ENCODE peak calls at places on chromosomes 2 and 18, in nine cellular contexts. One of them, this sample, is unnamed.

GRCh38 chr18:79771446-79772107 is 26.2 kb upstream of the KCNG2 start:
- DNase-seq in PC-9: no peak
- DNase-seq in K562: no peak
- DNase-seq in fibroblast of lung: no peak
- DNase-seq in endothelial cell of umbilical vein: no peak
- DNase-seq in MM.1S: no peak
- DNase-seq in GM23248: no peak
- DNase-seq in PC-3: no peak
- DNase-seq in Karpas-422: no peak
- DNase-seq in this sample: no peak

GRCh38 chr18:43265465-43265864 is 11.8 kb downstream of the SYT4 start:
- DNase-seq in fibroblast of lung: no peak
- DNase-seq in PC-3: no peak
- DNase-seq in endothelial cell of umbilical vein: no peak
- DNase-seq in Karpas-422: no peak
- DNase-seq in K562: no peak
- DNase-seq in PC-9: no peak
- DNase-seq in MM.1S: no peak
- DNase-seq in GM23248: no peak
- DNase-seq in this sample: no peak

GRCh38 chr2:109448946-109449788 is 164.6 kb downstream of the SEPTIN10 start:
- DNase-seq in endothelial cell of umbilical vein: no peak
- DNase-seq in K562: no peak
- DNase-seq in PC-9: no peak
- DNase-seq in fibroblast of lung: peak; percentile 44
- DNase-seq in Karpas-422: peak; percentile 66
- DNase-seq in MM.1S: no peak
- DNase-seq in PC-3: peak; percentile 62
- DNase-seq in GM23248: no peak
- DNase-seq in this sample: no peak

GRCh38 chr2:136131961-136132839 is 14.3 kb upstream of the CXCR4 start:
- DNase-seq in K562: no peak
- DNase-seq in fibroblast of lung: no peak
- DNase-seq in PC-3: no peak
- DNase-seq in MM.1S: no peak
- DNase-seq in GM23248: no peak
- DNase-seq in PC-9: no peak
- DNase-seq in endothelial cell of umbilical vein: no peak
- DNase-seq in Karpas-422: peak; percentile 86
- DNase-seq in this sample: no peak

GRCh38 chr2:108633379-108633778 is 85.9 kb upstream of the RANBP2 start:
- DNase-seq in GM23248: no peak
- DNase-seq in PC-3: no peak
- DNase-seq in K562: no peak
- DNase-seq in MM.1S: no peak
- DNase-seq in Karpas-422: no peak
- DNase-seq in PC-9: no peak
- DNase-seq in fibroblast of lung: no peak
- DNase-seq in endothelial cell of umbilical vein: peak; percentile 71
- DNase-seq in this sample: no peak

GRCh38 chr2:108589786-108590185 is 55.5 kb downstream of the LIMS1 start:
- DNase-seq in fibroblast of lung: peak; percentile 47
- DNase-seq in Karpas-422: no peak
- DNase-seq in K562: no peak
- DNase-seq in GM23248: no peak
- DNase-seq in MM.1S: no peak
- DNase-seq in endothelial cell of umbilical vein: peak; percentile 54
- DNase-seq in PC-3: no peak
- DNase-seq in PC-9: no peak
- DNase-seq in this sample: no peak

GRCh38 chr2:76997296-76997695 is 524.9 kb downstream of the LRRTM4 start:
- DNase-seq in MM.1S: no peak
- DNase-seq in PC-3: peak; percentile 18
- DNase-seq in GM23248: no peak
- DNase-seq in PC-9: no peak
- DNase-seq in fibroblast of lung: no peak
- DNase-seq in Karpas-422: no peak
- DNase-seq in K562: no peak
- DNase-seq in endothelial cell of umbilical vein: no peak
- DNase-seq in this sample: no peak

GRCh38 chr18:72013512-72013911 is 530.6 kb downstream of the CBLN2 start:
- DNase-seq in Karpas-422: no peak
- DNase-seq in PC-3: peak; percentile 50
- DNase-seq in PC-9: no peak
- DNase-seq in fibroblast of lung: peak; percentile 2
- DNase-seq in GM23248: no peak
- DNase-seq in endothelial cell of umbilical vein: no peak
- DNase-seq in K562: no peak
- DNase-seq in MM.1S: no peak
- DNase-seq in this sample: no peak

GRCh38 chr2:12071343-12071742 is 324.9 kb downstream of the LPIN1 start:
- DNase-seq in MM.1S: no peak
- DNase-seq in K562: no peak
- DNase-seq in Karpas-422: peak; percentile 93
- DNase-seq in fibroblast of lung: no peak
- DNase-seq in PC-9: no peak
- DNase-seq in GM23248: no peak
- DNase-seq in endothelial cell of umbilical vein: no peak
- DNase-seq in PC-3: no peak
- DNase-seq in this sample: no peak

GRCh38 chr2:19048593-19049264 is 309.7 kb downstream of the OSR1 start:
- DNase-seq in endothelial cell of umbilical vein: no peak
- DNase-seq in MM.1S: no peak
- DNase-seq in PC-3: peak; percentile 93
- DNase-seq in GM23248: no peak
- DNase-seq in Karpas-422: no peak
- DNase-seq in fibroblast of lung: peak; percentile 18
- DNase-seq in K562: no peak
- DNase-seq in PC-9: no peak
- DNase-seq in this sample: peak; percentile 53

GRCh38 chr2:239811001-239811798 is 213.9 kb downstream of the NDUFA10 start:
- DNase-seq in GM23248: peak; percentile 44
- DNase-seq in K562: no peak
- DNase-seq in PC-9: no peak
- DNase-seq in Karpas-422: no peak
- DNase-seq in MM.1S: no peak
- DNase-seq in fibroblast of lung: no peak
- DNase-seq in endothelial cell of umbilical vein: no peak
- DNase-seq in PC-3: no peak
- DNase-seq in this sample: no peak

GRCh38 chr2:207937818-207938217 is 87.5 kb downstream of the PLEKHM3 start:
- DNase-seq in GM23248: no peak
- DNase-seq in endothelial cell of umbilical vein: peak; percentile 48
- DNase-seq in Karpas-422: no peak
- DNase-seq in fibroblast of lung: no peak
- DNase-seq in K562: no peak
- DNase-seq in PC-9: no peak
- DNase-seq in MM.1S: no peak
- DNase-seq in PC-3: no peak
- DNase-seq in this sample: no peak

GRCh38 chr18:55997156-55997561 is 409.2 kb upstream of the TCF4 start:
- DNase-seq in MM.1S: peak; percentile 92
- DNase-seq in PC-3: no peak
- DNase-seq in K562: no peak
- DNase-seq in GM23248: peak; percentile 15
- DNase-seq in fibroblast of lung: peak; percentile 12
- DNase-seq in endothelial cell of umbilical vein: no peak
- DNase-seq in PC-9: no peak
- DNase-seq in Karpas-422: no peak
- DNase-seq in this sample: no peak

GRCh38 chr2:54915101-54915500 is 135.2 kb downstream of the RTN4 start:
- DNase-seq in fibroblast of lung: no peak
- DNase-seq in endothelial cell of umbilical vein: no peak
- DNase-seq in K562: no peak
- DNase-seq in PC-9: no peak
- DNase-seq in Karpas-422: no peak
- DNase-seq in MM.1S: no peak
- DNase-seq in PC-3: no peak
- DNase-seq in GM23248: no peak
- DNase-seq in this sample: no peak

GRCh38 chr2:235642446-235643107 is 148.7 kb downstream of the AGAP1 start:
- DNase-seq in PC-9: no peak
- DNase-seq in PC-3: no peak
- DNase-seq in Karpas-422: no peak
- DNase-seq in GM23248: peak; percentile 72
- DNase-seq in endothelial cell of umbilical vein: no peak
- DNase-seq in fibroblast of lung: peak; percentile 79
- DNase-seq in K562: no peak
- DNase-seq in MM.1S: no peak
- DNase-seq in this sample: no peak

GRCh38 chr2:27583390-27583915 is 611 bp downstream of the ZNF512 start:
- DNase-seq in fibroblast of lung: peak; percentile 19
- DNase-seq in Karpas-422: no peak
- DNase-seq in endothelial cell of umbilical vein: no peak
- DNase-seq in K562: peak; percentile 14
- DNase-seq in PC-9: no peak
- DNase-seq in PC-3: no peak
- DNase-seq in MM.1S: no peak
- DNase-seq in GM23248: peak; percentile 50
- DNase-seq in this sample: peak; percentile 6

GRCh38 chr18:46856975-46857374 is 60.3 kb downstream of the PIAS2 start:
- DNase-seq in fibroblast of lung: peak; percentile 7
- DNase-seq in K562: no peak
- DNase-seq in GM23248: no peak
- DNase-seq in Karpas-422: no peak
- DNase-seq in MM.1S: no peak
- DNase-seq in PC-3: no peak
- DNase-seq in PC-9: no peak
- DNase-seq in endothelial cell of umbilical vein: no peak
- DNase-seq in this sample: no peak

GRCh38 chr18:2515908-2516625 is 55.2 kb downstream of the METTL4 start:
- DNase-seq in fibroblast of lung: peak; percentile 95
- DNase-seq in endothelial cell of umbilical vein: peak; percentile 96
- DNase-seq in PC-3: peak; percentile 98
- DNase-seq in GM23248: peak; percentile 95
- DNase-seq in K562: no peak
- DNase-seq in PC-9: peak; percentile 70
- DNase-seq in MM.1S: peak; percentile 11
- DNase-seq in Karpas-422: no peak
- DNase-seq in this sample: peak; percentile 35

GRCh38 chr2:197515798-197516761 is at the start of gene MOB4:
- DNase-seq in endothelial cell of umbilical vein: peak; percentile 97
- DNase-seq in PC-9: peak; percentile 80
- DNase-seq in K562: peak; percentile 82
- DNase-seq in PC-3: peak; percentile 95
- DNase-seq in MM.1S: peak; percentile 95
- DNase-seq in fibroblast of lung: peak; percentile 91
- DNase-seq in Karpas-422: peak; percentile 98
- DNase-seq in GM23248: peak; percentile 97
- DNase-seq in this sample: peak; percentile 98

GRCh38 chr2:193187816-193188215 is 993.1 kb upstream of the TMEFF2 start:
- DNase-seq in PC-3: no peak
- DNase-seq in K562: no peak
- DNase-seq in fibroblast of lung: no peak
- DNase-seq in PC-9: no peak
- DNase-seq in MM.1S: peak; percentile 47
- DNase-seq in GM23248: peak; percentile 2
- DNase-seq in endothelial cell of umbilical vein: peak; percentile 2
- DNase-seq in Karpas-422: no peak
- DNase-seq in this sample: no peak
- H2AFZ ChIP-seq in PC-3: peak overlapping the region; percentile 83
- H2AFZ ChIP-seq in K562: no peak overlapping the region
- H2AFZ ChIP-seq in fibroblast of lung: no peak overlapping the region
- H2AFZ ChIP-seq in PC-9: peak overlapping the region; percentile 55
- H2AFZ ChIP-seq in MM.1S: peak overlapping the region; percentile 1
- H2AFZ ChIP-seq in GM23248: peak overlapping the region; percentile 89
- H2AFZ ChIP-seq in endothelial cell of umbilical vein: no peak overlapping the region
- H2AFZ ChIP-seq in Karpas-422: no peak overlapping the region
- H2AFZ ChIP-seq in this sample: peak overlapping the region; percentile 34

GRCh38 chr2:142588269-142588668 is 289.2 kb upstream of the KYNU start:
- DNase-seq in PC-9: no peak
- DNase-seq in fibroblast of lung: no peak
- DNase-seq in GM23248: no peak
- DNase-seq in K562: no peak
- DNase-seq in Karpas-422: no peak
- DNase-seq in endothelial cell of umbilical vein: no peak
- DNase-seq in MM.1S: no peak
- DNase-seq in PC-3: peak; percentile 44
- DNase-seq in this sample: no peak
- H3K4me3 ChIP-seq in PC-9: no peak overlapping the region
- H3K4me3 ChIP-seq in fibroblast of lung: no peak overlapping the region
- H3K4me3 ChIP-seq in GM23248: no peak overlapping the region
- H3K4me3 ChIP-seq in K562: no peak overlapping the region
- H3K4me3 ChIP-seq in Karpas-422: no peak overlapping the region
- H3K4me3 ChIP-seq in endothelial cell of umbilical vein: no peak overlapping the region
- H3K4me3 ChIP-seq in MM.1S: no peak overlapping the region
- H3K4me3 ChIP-seq in PC-3: no peak overlapping the region
- H3K4me3 ChIP-seq in this sample: no peak overlapping the region

GRCh38 chr2:24050041-24050655 is 607 bp downstream of the FKBP1B start:
- DNase-seq in GM23248: peak; percentile 48
- DNase-seq in PC-3: no peak
- DNase-seq in PC-9: no peak
- DNase-seq in Karpas-422: no peak
- DNase-seq in endothelial cell of umbilical vein: peak; percentile 21
- DNase-seq in fibroblast of lung: peak; percentile 16
- DNase-seq in K562: no peak
- DNase-seq in MM.1S: no peak
- DNase-seq in this sample: peak; percentile 32

GRCh38 chr2:24049485-24050021 is at the start of gene FKBP1B:
- DNase-seq in fibroblast of lung: peak; percentile 66
- DNase-seq in Karpas-422: peak; percentile 85
- DNase-seq in MM.1S: no peak
- DNase-seq in PC-3: peak; percentile 50
- DNase-seq in endothelial cell of umbilical vein: peak; percentile 47
- DNase-seq in K562: peak; percentile 94
- DNase-seq in GM23248: peak; percentile 67
- DNase-seq in PC-9: no peak
- DNase-seq in this sample: peak; percentile 82

GRCh38 chr2:24047703-24048033 is 477 bp upstream of the WDCP start:
- DNase-seq in endothelial cell of umbilical vein: no peak
- DNase-seq in MM.1S: no peak
- DNase-seq in Karpas-422: no peak
- DNase-seq in fibroblast of lung: no peak
- DNase-seq in PC-9: no peak
- DNase-seq in GM23248: no peak
- DNase-seq in K562: no peak
- DNase-seq in PC-3: no peak
- DNase-seq in this sample: no peak

GRCh38 chr2:24046930-24047702 is at the start of gene WDCP:
- DNase-seq in Karpas-422: peak; percentile 98
- DNase-seq in K562: peak; percentile 94
- DNase-seq in PC-9: peak; percentile 99
- DNase-seq in endothelial cell of umbilical vein: peak; percentile 99
- DNase-seq in GM23248: peak; percentile 99
- DNase-seq in PC-3: peak; percentile 98
- DNase-seq in fibroblast of lung: peak; percentile 100
- DNase-seq in MM.1S: peak; percentile 99
- DNase-seq in this sample: peak; percentile 97

GRCh38 chr2:24048662-24049484 is 668 bp upstream of the FKBP1B start:
- DNase-seq in PC-9: no peak
- DNase-seq in endothelial cell of umbilical vein: no peak
- DNase-seq in MM.1S: no peak
- DNase-seq in PC-3: no peak
- DNase-seq in K562: no peak
- DNase-seq in fibroblast of lung: no peak
- DNase-seq in GM23248: no peak
- DNase-seq in Karpas-422: peak; percentile 80
- DNase-seq in this sample: no peak
- H2AFZ ChIP-seq in PC-9: peak overlapping the region; percentile 58
- H2AFZ ChIP-seq in endothelial cell of umbilical vein: peak overlapping the region; percentile 77
- H2AFZ ChIP-seq in MM.1S: peak overlapping the region; percentile 63
- H2AFZ ChIP-seq in PC-3: peak overlapping the region; percentile 88
- H2AFZ ChIP-seq in K562: peak overlapping the region; percentile 69
- H2AFZ ChIP-seq in fibroblast of lung: peak overlapping the region; percentile 66
- H2AFZ ChIP-seq in GM23248: peak overlapping the region; percentile 74
- H2AFZ ChIP-seq in Karpas-422: peak overlapping the region; percentile 25
- H2AFZ ChIP-seq in this sample: peak overlapping the region; percentile 81

GRCh38 chr18:7617738-7618422 is 50.8 kb downstream of the PTPRM start:
- DNase-seq in Karpas-422: no peak
- DNase-seq in MM.1S: no peak
- DNase-seq in K562: no peak
- DNase-seq in fibroblast of lung: peak; percentile 97
- DNase-seq in PC-3: no peak
- DNase-seq in endothelial cell of umbilical vein: peak; percentile 52
- DNase-seq in GM23248: peak; percentile 89
- DNase-seq in PC-9: no peak
- DNase-seq in this sample: peak; percentile 37
- H3K4me3 ChIP-seq in Karpas-422: no peak overlapping the region
- H3K4me3 ChIP-seq in MM.1S: no peak overlapping the region
- H3K4me3 ChIP-seq in K562: no peak overlapping the region
- H3K4me3 ChIP-seq in fibroblast of lung: peak overlapping the region; percentile 34
- H3K4me3 ChIP-seq in PC-3: no peak overlapping the region
- H3K4me3 ChIP-seq in endothelial cell of umbilical vein: no peak overlapping the region
- H3K4me3 ChIP-seq in GM23248: peak overlapping the region; percentile 69
- H3K4me3 ChIP-seq in PC-9: no peak overlapping the region
- H3K4me3 ChIP-seq in this sample: no peak overlapping the region